ENCODE peak calls at places on chromosomes 12 and 14, in ten cellular contexts. Y, C, I, U, N, V, Q, P, A and F are unnamed samples.

GRCh38 chr12:9509464-9510166 is 98.1 kb downstream of the KLRB1 start:
- DNase-seq in Y (peak; percentile 0), C (no peak), I (no peak), U (no peak), N (no peak), V (no peak), Q (no peak), P (no peak), A (no peak), F (no peak)

GRCh38 chr12:591571-592505 is 71.4 kb downstream of the NINJ2 start:
- DNase-seq in Y (no peak), C (no peak), I (no peak), U (no peak), N (peak; percentile 89), V (no peak), Q (no peak), P (no peak), A (no peak), F (no peak)

GRCh38 chr12:38911611-38912010 is 6.2 kb upstream of the CPNE8 start:
- DNase-seq in Y (no peak), C (no peak), I (no peak), U (no peak), N (no peak), V (no peak), Q (no peak), P (no peak), A (no peak), F (no peak)

GRCh38 chr14:76217179-76217578 is 65.5 kb downstream of the GPATCH2L start:
- DNase-seq in Y (no peak), C (no peak), I (no peak), U (no peak), N (no peak), V (no peak), Q (no peak), P (no peak), A (no peak), F (no peak)

GRCh38 chr14:100728962-100729361 is 2.3 kb downstream of the DLK1 start:
- DNase-seq in Y (no peak), C (no peak), I (no peak), U (no peak), N (no peak), V (no peak), Q (no peak), P (no peak), A (no peak), F (no peak)

GRCh38 chr12:78062781-78063180 is 232.1 kb downstream of the NAV3 start:
- DNase-seq in Y (peak; percentile 48), C (no peak), I (no peak), U (no peak), N (no peak), V (no peak), Q (no peak), P (no peak), A (no peak), F (no peak)

GRCh38 chr14:50040401-50040775 is 76.0 kb downstream of the VCPKMT start:
- DNase-seq in Y (peak; percentile 47), C (no peak), I (no peak), U (peak; percentile 5), N (no peak), V (no peak), Q (no peak), P (no peak), A (no peak), F (peak; percentile 81)

GRCh38 chr12:105897311-105897725 is 241.4 kb downstream of the NUAK1 start:
- DNase-seq in Y (no peak), C (no peak), I (no peak), U (no peak), N (no peak), V (no peak), Q (no peak), P (no peak), A (no peak), F (no peak)

GRCh38 chr12:64806593-64806992 is 17.9 kb upstream of the TBC1D30 start:
- DNase-seq in Y (peak; percentile 44), C (no peak), I (no peak), U (no peak), N (no peak), V (no peak), Q (no peak), P (no peak), A (no peak), F (no peak)

GRCh38 chr14:68787235-68787727 is 5.6 kb downstream of the ZFP36L1 start:
- DNase-seq in Y (no peak), C (no peak), I (peak; percentile 16), U (no peak), N (no peak), V (no peak), Q (no peak), P (no peak), A (peak; percentile 48), F (peak; percentile 47)

GRCh38 chr14:61322799-61323290 is 1.5 kb downstream of the PRKCH start:
- DNase-seq in Y (no peak), C (no peak), I (no peak), U (peak; percentile 29), N (peak; percentile 27), V (no peak), Q (no peak), P (no peak), A (no peak), F (no peak)

GRCh38 chr14:72597834-72598233 is 296.1 kb downstream of the DPF3 start:
- DNase-seq in Y (no peak), C (no peak), I (no peak), U (no peak), N (no peak), V (no peak), Q (no peak), P (no peak), A (no peak), F (no peak)

GRCh38 chr12:124379938-124380754 is 85.3 kb downstream of the RFLNA start:
- DNase-seq in Y (peak; percentile 58), C (peak; percentile 89), I (peak; percentile 48), U (no peak), N (no peak), V (no peak), Q (no peak), P (no peak), A (no peak), F (peak; percentile 42)

GRCh38 chr14:76490735-76491134 is 114.8 kb downstream of the ESRRB start:
- DNase-seq in Y (no peak), C (no peak), I (no peak), U (no peak), N (no peak), V (no peak), Q (no peak), P (no peak), A (no peak), F (no peak)

GRCh38 chr12:22981711-22982110 is 356.7 kb downstream of the ETNK1 start:
- DNase-seq in Y (no peak), C (no peak), I (no peak), U (no peak), N (no peak), V (no peak), Q (no peak), P (no peak), A (no peak), F (no peak)

GRCh38 chr14:95835331-95835730 is 41.3 kb upstream of the TUNAR start:
- DNase-seq in Y (no peak), C (no peak), I (no peak), U (no peak), N (no peak), V (no peak), Q (no peak), P (no peak), A (no peak), F (no peak)

GRCh38 chr14:105589161-105589925 is 63.0 kb downstream of the TMEM121 start:
- DNase-seq in Y (no peak), C (peak; percentile 58), I (no peak), U (no peak), N (no peak), V (no peak), Q (no peak), P (no peak), A (no peak), F (no peak)

GRCh38 chr12:15404485-15404884 is 82.2 kb downstream of the PTPRO start:
- DNase-seq in Y (no peak), C (no peak), I (no peak), U (no peak), N (no peak), V (no peak), Q (no peak), P (no peak), A (no peak), F (peak; percentile 55)

GRCh38 chr14:56119221-56119967 is 1.2 kb downstream of the PELI2 start:
- DNase-seq in Y (no peak), C (peak; percentile 92), I (peak; percentile 71), U (no peak), N (peak; percentile 50), V (no peak), Q (no peak), P (no peak), A (peak; percentile 50), F (no peak)

GRCh38 chr12:15688202-15688736 is 100.9 kb downstream of the EPS8 start:
- DNase-seq in Y (no peak), C (peak; percentile 60), I (no peak), U (no peak), N (no peak), V (no peak), Q (no peak), P (no peak), A (peak; percentile 89), F (no peak)

GRCh38 chr12:111024205-111024794 is 103.9 kb upstream of the MYL2 start:
- DNase-seq in Y (no peak), C (peak; percentile 85), I (peak; percentile 87), U (peak; percentile 20), N (peak; percentile 83), V (peak; percentile 42), Q (peak; percentile 8), P (no peak), A (no peak), F (peak; percentile 11)

GRCh38 chr12:67748761-67749075 is 100.2 kb downstream of the DYRK2 start:
- DNase-seq in Y (no peak), C (no peak), I (no peak), U (no peak), N (no peak), V (no peak), Q (no peak), P (no peak), A (no peak), F (peak; percentile 45)

GRCh38 chr12:132561784-132562156 is 48.6 kb downstream of the LRCOL1 start:
- DNase-seq in Y (no peak), C (no peak), I (peak; percentile 74), U (no peak), N (peak; percentile 72), V (no peak), Q (no peak), P (no peak), A (no peak), F (no peak)

GRCh38 chr14:59997496-59997895 is 77.6 kb downstream of the LRRC9 start:
- DNase-seq in Y (no peak), C (no peak), I (no peak), U (no peak), N (no peak), V (no peak), Q (no peak), P (no peak), A (no peak), F (no peak)

GRCh38 chr14:80425686-80426085 is 214.4 kb upstream of the DIO2 start:
- DNase-seq in Y (peak; percentile 87), C (no peak), I (no peak), U (no peak), N (no peak), V (no peak), Q (no peak), P (no peak), A (no peak), F (peak; percentile 95)

GRCh38 chr12:53325539-53326061 is 4.2 kb upstream of the AAAS start:
- DNase-seq in Y (no peak), C (peak; percentile 89), I (peak; percentile 70), U (no peak), N (peak; percentile 90), V (no peak), Q (no peak), P (no peak), A (peak; percentile 94), F (no peak)

GRCh38 chr14:97301931-97302559 is 504.9 kb downstream of the VRK1 start:
- DNase-seq in Y (no peak), C (no peak), I (peak; percentile 31), U (no peak), N (no peak), V (no peak), Q (no peak), P (no peak), A (no peak), F (no peak)

GRCh38 chr12:128966411-128966810 is 113.1 kb downstream of the GLT1D1 start:
- DNase-seq in Y (no peak), C (no peak), I (no peak), U (no peak), N (no peak), V (no peak), Q (no peak), P (no peak), A (no peak), F (no peak)